ENCODE peak calls at places on chromosome 2, in ten cellular contexts. E is A549, T is IMR-90, Z is adrenal gland, R is endothelial cell of umbilical vein, M is prostate gland, B is spleen, U is K562, H is HepG2, Q is Peyer's patch. W is an unnamed sample.

GRCh38 chr2:19776941-19777514 is 124.8 kb downstream of the TTC32 start:
- DNase-seq in Q (no peak), Z (no peak), U (no peak), T (no peak), R (no peak), H (no peak), E (no peak), B (no peak), M (no peak), W (no peak)

GRCh38 chr2:106547104-106547503 is 59.9 kb downstream of the CD8B2 start:
- DNase-seq in H (no peak), R (no peak), U (no peak), Q (no peak), T (no peak), B (no peak), M (no peak), Z (peak; percentile 13), E (no peak), W (no peak)

GRCh38 chr2:197286805-197287595 is 23.6 kb downstream of the ANKRD44 start:
- DNase-seq in E (peak; percentile 90), T (peak; percentile 97), Z (peak; percentile 80), H (peak; percentile 30), B (no peak), R (no peak), U (no peak), Q (peak; percentile 45), M (peak; percentile 72), W (peak; percentile 68)

GRCh38 chr2:69122271-69122670 is 109.3 kb downstream of the ANTXR1 start:
- DNase-seq in Z (no peak), B (no peak), R (peak; percentile 84), Q (no peak), E (no peak), H (no peak), U (no peak), T (peak; percentile 84), M (no peak), W (peak; percentile 30)

GRCh38 chr2:239586651-239587310 is 186.0 kb upstream of the HDAC4 start:
- DNase-seq in T (no peak), R (no peak), M (no peak), E (no peak), U (no peak), H (peak; percentile 27), B (peak; percentile 52), Z (no peak), Q (no peak), W (no peak)

GRCh38 chr2:9653485-9654271 is 22.9 kb upstream of the YWHAQ start:
- DNase-seq in Z (no peak), B (no peak), E (no peak), H (no peak), T (no peak), Q (no peak), M (no peak), R (no peak), U (no peak), W (no peak)

GRCh38 chr2:109554758-109555157 is 59.0 kb downstream of the SEPTIN10 start:
- DNase-seq in E (no peak), T (no peak), Q (no peak), B (no peak), M (no peak), R (no peak), H (peak; percentile 50), Z (no peak), U (no peak), W (no peak)

GRCh38 chr2:38823386-38823785 is 45.4 kb downstream of the GEMIN6 start:
- DNase-seq in E (no peak), H (no peak), M (no peak), R (no peak), U (no peak), B (no peak), Q (no peak), T (no peak), Z (no peak), W (no peak)

GRCh38 chr2:226739508-226740030 is 60.1 kb downstream of the IRS1 start:
- DNase-seq in M (no peak), U (no peak), T (no peak), Z (no peak), E (no peak), H (no peak), R (no peak), Q (no peak), B (no peak), W (no peak)

GRCh38 chr2:157355618-157356017 is 30.0 kb upstream of the ERMN start:
- DNase-seq in T (peak; percentile 7), B (no peak), M (no peak), R (no peak), E (no peak), Z (no peak), U (no peak), Q (no peak), H (no peak), W (no peak)

GRCh38 chr2:167962436-167963226 is 284.8 kb downstream of the STK39 start:
- DNase-seq in B (no peak), T (no peak), M (no peak), H (no peak), R (no peak), U (no peak), Q (no peak), E (no peak), Z (no peak), W (no peak)

GRCh38 chr2:225355788-225356187 is 43.7 kb upstream of the NYAP2 start:
- DNase-seq in Q (no peak), E (no peak), U (no peak), M (no peak), B (no peak), T (no peak), H (no peak), Z (no peak), R (no peak), W (no peak)

GRCh38 chr2:159106105-159106504 is 137.7 kb downstream of the TANC1 start:
- DNase-seq in Z (no peak), U (no peak), M (no peak), R (no peak), T (peak; percentile 75), B (no peak), Q (no peak), E (no peak), H (no peak), W (no peak)

DNA sequence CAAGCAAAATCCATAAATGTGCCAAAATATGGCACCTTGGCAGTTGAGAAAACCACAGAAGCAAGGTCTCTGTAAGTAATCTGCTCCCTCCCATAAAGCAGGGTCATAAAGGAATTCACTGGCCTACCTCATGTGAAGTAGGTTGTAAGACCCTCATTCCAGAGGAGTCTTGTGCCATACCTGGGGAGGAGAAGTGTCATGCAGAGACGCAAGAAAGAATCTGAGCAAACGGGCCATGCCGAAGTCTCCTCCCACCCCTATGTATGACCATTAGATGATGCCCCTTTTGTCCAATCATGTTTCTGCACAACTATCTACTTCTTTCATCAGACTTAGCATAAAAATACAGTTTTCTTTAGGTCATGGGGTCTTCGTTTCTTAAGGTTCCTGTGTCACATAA is 14.6 kb downstream of the NMUR1 start:
- DNase-seq in E (no peak), R (no peak), Z (no peak), Q (no peak), H (no peak), B (no peak), M (no peak), T (no peak), U (peak; percentile 71), W (no peak)
- TF ChIP-seq POLR2A in E (no peak), R (no peak), Z (no peak), Q (no peak), H (no peak), B (no peak), M (no peak), T (no peak), U (peak; percentile 83), W (no peak)

DNA sequence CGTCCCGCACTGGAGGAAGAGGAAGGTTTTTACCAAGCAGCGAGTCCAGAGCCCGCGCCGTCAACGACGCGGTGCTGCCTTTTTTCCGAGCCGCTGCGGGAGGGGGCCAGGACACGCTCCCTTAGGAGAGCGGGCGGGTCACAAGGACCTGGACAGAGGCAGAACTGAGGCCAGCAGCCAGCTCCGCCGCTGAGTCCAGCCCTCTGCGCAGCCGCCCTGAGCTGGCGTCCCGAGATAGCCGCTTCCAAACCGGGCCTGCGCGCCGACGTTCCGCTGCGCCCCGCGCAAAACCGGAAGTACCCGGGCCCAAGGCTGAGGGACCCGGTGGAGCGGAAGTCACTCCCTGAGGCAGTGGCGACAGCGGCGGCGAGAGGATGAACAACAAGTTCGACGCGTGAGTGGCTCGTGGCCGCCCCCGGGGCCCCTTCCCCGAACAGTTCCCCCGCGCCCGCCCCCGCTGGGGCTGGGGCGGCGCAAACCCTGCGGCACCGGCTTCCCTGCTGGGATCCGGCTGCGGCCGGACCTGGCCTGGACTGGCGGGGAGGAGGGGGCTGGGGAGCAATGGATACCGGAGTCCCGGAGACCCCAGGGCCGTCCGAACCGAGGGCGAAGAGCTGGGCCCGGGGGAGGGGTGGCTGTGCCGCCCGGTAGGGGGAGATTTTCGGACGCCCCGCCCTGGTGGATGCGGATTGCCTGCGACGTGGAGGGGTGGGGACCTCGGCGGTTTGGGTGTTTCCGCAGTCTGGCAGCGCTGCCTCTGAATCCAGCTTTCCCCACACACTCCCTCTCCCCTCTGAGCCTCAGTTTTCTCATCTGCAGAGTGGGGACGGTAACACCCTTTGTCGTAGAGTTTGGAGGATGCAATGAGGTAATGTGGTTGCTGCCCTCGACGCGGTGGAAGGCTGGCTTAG is at the start of the genes EIF4E2 and TIGD1:
- DNase-seq in Z (peak; percentile 96), R (peak; percentile 96), B (peak; percentile 99), Q (peak; percentile 90), H (peak; percentile 95), E (peak; percentile 95), M (peak; percentile 91), T (peak; percentile 94), U (peak; percentile 96), W (peak; percentile 97)
- TF ChIP-seq POLR2A in Z (peak; percentile 94), R (peak; percentile 94), B (peak; percentile 7), Q (peak; percentile 86), H (peak; percentile 97), E (peak; percentile 91), M (peak; percentile 87), T (peak; percentile 81), U (peak; percentile 89), W (peak; percentile 91)

DNA sequence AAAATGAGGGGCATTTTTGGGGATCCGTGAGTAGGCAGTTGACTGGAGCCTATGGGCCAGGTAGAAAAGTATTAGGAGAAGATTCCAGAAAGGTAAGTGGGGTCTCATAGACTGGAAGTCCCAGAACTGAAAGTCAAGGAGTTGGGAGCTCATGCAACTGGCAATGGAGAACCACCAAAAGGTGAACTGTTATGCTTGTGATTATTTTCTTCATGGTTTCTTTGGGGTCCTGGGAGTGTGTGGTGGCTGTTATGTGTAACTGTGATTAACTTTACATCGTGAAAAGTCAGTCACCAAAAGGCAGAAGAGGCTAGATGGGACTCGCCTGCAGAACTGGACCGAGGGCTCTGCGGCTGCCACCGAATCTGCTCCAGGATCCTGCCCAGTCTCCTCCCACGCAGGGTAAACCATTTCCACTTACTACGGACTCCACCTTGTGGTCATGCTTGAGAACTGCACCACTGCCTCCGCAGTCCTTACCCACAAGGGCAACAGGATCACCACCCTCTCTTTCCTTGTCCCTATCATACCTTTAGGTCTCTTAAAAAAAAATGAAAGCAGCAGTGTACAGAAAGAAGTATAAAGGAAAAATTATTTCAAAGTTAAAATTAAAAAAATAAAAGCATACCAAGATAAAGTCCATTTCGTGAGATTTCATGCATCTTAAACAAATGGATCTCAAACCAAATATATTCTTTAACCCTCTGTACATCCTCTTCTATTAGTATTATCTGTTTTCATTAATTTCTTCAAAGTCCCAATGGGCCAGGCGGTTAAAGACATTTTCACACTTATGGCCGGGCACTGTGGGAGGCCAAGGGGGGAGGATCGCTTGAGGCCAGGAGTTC is 15.6 kb upstream of the CEP68 start:
- DNase-seq in H (peak; percentile 83), Q (peak; percentile 87), T (peak; percentile 84), R (peak; percentile 83), M (peak; percentile 89), U (peak; percentile 81), E (peak; percentile 90), B (peak; percentile 90), Z (peak; percentile 91), W (peak; percentile 80)
- TF ChIP-seq POLR2A in H (no peak), Q (no peak), T (no peak), R (no peak), M (no peak), U (no peak), E (no peak), B (no peak), Z (no peak), W (no peak)

GRCh38 chr2:218755567-218756404 is 26.2 kb upstream of the CYP27A1 start:
- DNase-seq in M (no peak), T (no peak), U (no peak), B (no peak), R (no peak), Z (no peak), Q (no peak), E (no peak), H (peak; percentile 100), W (no peak)
- TF ChIP-seq POLR2A in M (no peak), T (no peak), U (no peak), B (no peak), R (no peak), Z (no peak), Q (no peak), E (no peak), H (peak; percentile 75), W (no peak)